ENCODE peak calls at places on chromosomes 5 and 9, in eight cellular contexts. D is foreskin fibroblast, Q is GM04503, Z is RWPE2, R is Calu3, H is ecto neural progenitor cell, C is A172, M is spleen. P is an unnamed sample.

GRCh38 chr5:180395540-180396274 is 42.6 kb upstream of the GFPT2 start:
- DNase-seq in R (no peak), Q (peak; percentile 6), D (no peak), M (no peak), C (peak; percentile 30), H (no peak), Z (no peak), P (no peak)

GRCh38 chr9:108057421-108058136 is 568.0 kb upstream of the KLF4 start:
- DNase-seq in H (no peak), C (peak; percentile 90), R (peak; percentile 8), M (no peak), Z (no peak), D (peak; percentile 95), Q (peak; percentile 95), P (peak; percentile 89)

GRCh38 chr5:134567651-134568338 is 42.3 kb downstream of the JADE2 start:
- DNase-seq in D (peak; percentile 76), C (peak; percentile 78), M (peak; percentile 71), Q (peak; percentile 50), Z (no peak), H (no peak), R (no peak), P (no peak)

GRCh38 chr5:117405197-117405596 is 830.6 kb upstream of the SEMA6A start:
- DNase-seq in D (no peak), Z (no peak), R (no peak), M (no peak), H (no peak), Q (no peak), C (no peak), P (no peak)

GRCh38 chr9:87725356-87725899 is 491 bp upstream of the CTSL start:
- DNase-seq in H (no peak), C (no peak), R (no peak), M (no peak), Z (no peak), Q (no peak), D (no peak), P (peak; percentile 8)

GRCh38 chr9:129111762-129112151 is 542 bp downstream of the PTPA start:
- DNase-seq in C (peak; percentile 62), Q (no peak), H (no peak), Z (no peak), R (peak; percentile 12), M (no peak), D (peak; percentile 41), P (no peak)

GRCh38 chr9:38339087-38339486 is 53.4 kb upstream of the ALDH1B1 start:
- DNase-seq in H (no peak), C (peak; percentile 77), Z (no peak), R (no peak), M (no peak), D (peak; percentile 66), Q (peak; percentile 67), P (no peak)

GRCh38 chr5:84213861-84214260 is 170.8 kb downstream of the EDIL3 start:
- DNase-seq in Q (no peak), C (no peak), R (no peak), D (no peak), H (no peak), M (no peak), Z (no peak), P (no peak)

P was measured in BJ.